ENCODE peak calls at places on chromosomes 1 and 21, in eight cellular contexts. C, S, X, Z, Y, J, P and V are unnamed samples. For H3K36me3, the result is how much of the 10 kb centered on the place peaks cover.

GRCh38 chr1:8661185-8662110 is 156.0 kb downstream of the RERE start:
- DNase-seq in C (no peak), S (peak), X (peak), Z (no peak), Y (no peak), J (peak), P (peak), V (no peak)

GRCh38 chr1:171803056-171803455 is 21.6 kb downstream of the METTL13 start:
- DNase-seq in C (no peak), S (no peak), X (no peak), Z (no peak), Y (no peak), J (peak), P (no peak), V (no peak)

GRCh38 chr1:183264132-183264531 is 78.1 kb downstream of the LAMC2 start:
- DNase-seq in C (no peak), S (no peak), X (no peak), Z (no peak), Y (no peak), J (no peak), P (no peak), V (no peak)

GRCh38 chr1:207748737-207749528 is 2.9 kb upstream of the CD46 start:
- DNase-seq in C (peak), S (no peak), X (no peak), Z (no peak), Y (peak), J (no peak), P (no peak), V (no peak)

GRCh38 chr1:47188901-47189785 is 693 bp downstream of the PDZK1IP1 start:
- DNase-seq in C (no peak), S (no peak), X (no peak), Z (no peak), Y (no peak), J (no peak), P (no peak), V (no peak)

GRCh38 chr1:173409613-173410012 is 67.5 kb upstream of the PRDX6 start:
- DNase-seq in C (no peak), S (peak), X (peak), Z (no peak), Y (peak), J (peak), P (no peak), V (peak)

GRCh38 chr1:203495845-203496244 is 1.9 kb downstream of the OPTC start:
- DNase-seq in C (no peak), S (no peak), X (no peak), Z (no peak), Y (no peak), J (no peak), P (no peak), V (no peak)

GRCh38 chr1:165403835-165404482 is 41.0 kb downstream of the RXRG start:
- DNase-seq in C (peak), S (no peak), X (no peak), Z (no peak), Y (no peak), J (no peak), P (no peak), V (no peak)

GRCh38 chr1:219302697-219303096 is 129.0 kb downstream of the LYPLAL1 start:
- DNase-seq in C (no peak), S (no peak), X (no peak), Z (no peak), Y (no peak), J (peak), P (no peak), V (no peak)

GRCh38 chr1:58909162-58909560 is 125.3 kb upstream of the JUN start:
- DNase-seq in C (no peak), S (no peak), X (no peak), Z (no peak), Y (no peak), J (peak), P (peak), V (no peak)

GRCh38 chr1:58908539-58909161 is 124.8 kb upstream of the JUN start:
- DNase-seq in C (no peak), S (no peak), X (no peak), Z (peak), Y (no peak), J (peak), P (no peak), V (no peak)

GRCh38 chr1:58907398-58907797 is 123.6 kb upstream of the JUN start:
- DNase-seq in C (no peak), S (no peak), X (no peak), Z (peak), Y (no peak), J (no peak), P (no peak), V (no peak)

GRCh38 chr1:58911841-58912553 is 128.2 kb upstream of the JUN start:
- DNase-seq in C (no peak), S (no peak), X (no peak), Z (peak), Y (no peak), J (no peak), P (no peak), V (no peak)

DNA sequence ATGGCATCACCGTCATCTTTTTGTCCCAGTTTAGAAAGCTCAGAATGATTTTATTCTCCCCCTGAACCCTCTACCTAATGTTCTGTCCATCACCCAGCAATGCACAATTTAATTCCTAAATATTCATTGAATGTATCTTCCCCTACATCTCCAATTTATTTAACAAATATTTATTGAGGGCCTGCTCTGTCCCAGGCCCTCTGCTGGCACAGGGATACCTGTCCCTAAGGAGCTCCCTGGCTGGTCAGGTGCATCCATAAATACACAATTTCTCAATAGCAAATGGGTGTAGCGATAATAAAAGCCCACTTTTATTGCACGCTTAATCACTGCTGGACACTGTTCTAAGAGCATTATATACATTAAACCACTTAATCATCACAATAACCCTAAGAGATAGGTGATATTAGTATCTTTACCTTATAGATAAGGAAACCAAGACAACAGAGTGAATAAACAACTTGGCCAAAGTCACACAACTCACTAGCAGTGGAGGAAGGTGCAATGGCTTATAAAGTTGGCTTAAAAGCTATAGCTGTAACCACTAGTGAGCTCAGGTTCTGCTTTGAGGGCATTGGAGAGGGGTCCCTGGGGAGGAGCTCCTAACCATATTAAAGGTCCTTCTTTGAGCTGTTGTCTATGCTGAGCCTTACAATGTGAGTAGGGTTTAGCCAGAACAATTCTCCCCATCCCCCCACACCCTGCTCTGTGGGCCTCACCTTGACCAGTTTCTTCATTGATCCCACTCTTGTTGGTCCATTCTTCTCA is 126.3 kb upstream of the JUN start:
- DNase-seq in C (no peak), S (no peak), X (no peak), Z (peak), Y (no peak), J (no peak), P (no peak), V (no peak)
- H3K27ac ChIP-seq in C (no peak), S (no peak), X (no peak), Z (no peak), Y (no peak), J (no peak), P (no peak), V (no peak)

DNA sequence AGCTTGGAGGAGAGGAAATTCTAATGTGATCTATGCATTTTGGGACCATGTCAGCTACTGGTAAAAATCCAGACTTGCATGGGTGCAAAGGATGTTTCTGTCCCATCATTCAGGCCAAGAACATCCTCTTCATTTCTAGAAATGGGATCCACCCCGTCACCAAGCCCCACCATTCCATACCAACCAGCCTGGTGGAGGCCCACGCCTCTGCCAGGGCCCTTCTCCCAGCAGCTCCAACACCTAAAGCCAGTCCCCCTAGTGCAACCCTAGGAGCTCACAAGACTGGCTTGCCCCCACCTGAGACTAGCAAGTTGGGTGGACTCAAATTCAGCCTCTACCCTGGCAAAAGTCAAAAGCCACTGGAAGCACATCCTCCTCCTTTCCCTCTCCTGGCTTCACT is 1.9 kb downstream of the ARHGEF11 start:
- DNase-seq in C (no peak), S (no peak), X (no peak), Z (no peak), Y (no peak), J (no peak), P (no peak), V (no peak)
- H3K4me3 ChIP-seq in C (no peak), S (peak), X (peak), Z (peak), Y (no peak), J (peak), P (peak), V (peak)

GRCh38 chr21:43692949-43693348 is 26.0 kb upstream of the PDXK start:
- DNase-seq in C (no peak), S (no peak), X (no peak), Z (no peak), Y (no peak), J (no peak), P (no peak), V (no peak)

GRCh38 chr21:43696214-43696613 is 22.7 kb upstream of the PDXK start:
- DNase-seq in C (no peak), S (no peak), X (no peak), Z (no peak), Y (no peak), J (no peak), P (no peak), V (no peak)

GRCh38 chr21:43691801-43692200 is 27.1 kb upstream of the PDXK start:
- DNase-seq in C (no peak), S (no peak), X (no peak), Z (no peak), Y (no peak), J (no peak), P (no peak), V (no peak)

GRCh38 chr21:43693981-43694380 is 24.9 kb upstream of the PDXK start:
- DNase-seq in C (no peak), S (no peak), X (no peak), Z (no peak), Y (no peak), J (no peak), P (no peak), V (no peak)

DNA sequence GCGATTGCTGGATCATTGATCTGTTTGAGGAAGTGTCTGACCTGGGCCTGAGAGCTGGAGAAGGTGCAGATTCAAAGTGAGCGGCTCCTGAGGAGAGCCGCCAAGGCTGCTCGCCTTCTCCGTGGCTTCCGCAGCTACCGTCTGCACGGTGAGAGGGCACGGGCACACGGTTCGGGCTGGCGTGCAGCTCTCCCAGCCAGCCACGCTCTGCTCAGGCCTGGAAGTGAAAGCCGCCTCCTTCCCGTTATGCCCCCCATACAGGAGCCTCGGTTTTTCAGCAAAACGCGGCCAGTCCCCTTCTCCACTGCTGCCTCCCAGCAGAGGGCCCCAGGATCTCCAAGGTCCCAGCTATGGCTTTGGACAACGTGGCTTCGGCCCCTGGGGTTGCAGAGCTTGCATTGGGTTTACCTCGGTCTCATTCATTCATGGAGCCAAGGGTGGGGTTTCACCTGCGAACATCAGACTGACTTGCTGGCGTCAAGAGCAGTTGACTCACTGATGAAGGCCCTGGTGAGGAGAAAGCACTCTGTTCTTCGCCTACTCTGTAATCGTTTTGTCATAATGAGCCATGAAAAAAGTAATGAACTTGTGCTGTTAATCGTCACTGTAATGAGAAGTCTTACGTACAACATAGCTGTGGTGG is 24.4 kb upstream of the PDXK start:
- DNase-seq in C (no peak), S (no peak), X (no peak), Z (no peak), Y (no peak), J (no peak), P (no peak), V (no peak)
- H3K36me3 ChIP-seq in C (under half), S (under half), X (under half), Z (under half), Y (under half), J (under half), P (half or more), V (half or more)

GRCh38 chr1:96872757-96873156 is 151.2 kb downstream of the PTBP2 start:
- DNase-seq in C (no peak), S (no peak), X (no peak), Z (no peak), Y (no peak), J (no peak), P (no peak), V (no peak)
- H3K27ac ChIP-seq in C (no peak), S (no peak), X (no peak), Z (no peak), Y (no peak), J (no peak), P (no peak), V (no peak)